ENCODE peak calls at places on chromosomes 5 and 9, in four cellular contexts. One of them, this sample, is unnamed.

GRCh38 chr5:17154211-17154996 is 63.0 kb upstream of the BASP1 start:
- DNase-seq in T1000: no peak
- DNase-seq in cardiac muscle cell: peak; percentile 37
- DNase-seq in activated CD8-positive, alpha-beta memory T cell treated with anti-CD3 and anti-CD28 coated beads for 48 hours: no peak
- DNase-seq in this sample: no peak

GRCh38 chr5:137231535-137231934 is 267.6 kb downstream of the SPOCK1 start:
- DNase-seq in T1000: no peak
- DNase-seq in cardiac muscle cell: peak; percentile 16
- DNase-seq in activated CD8-positive, alpha-beta memory T cell treated with anti-CD3 and anti-CD28 coated beads for 48 hours: no peak
- DNase-seq in this sample: peak; percentile 3

GRCh38 chr5:149445739-149446369 is 66.8 kb upstream of the IL17B start:
- DNase-seq in T1000: peak; percentile 45
- DNase-seq in cardiac muscle cell: peak; percentile 96
- DNase-seq in activated CD8-positive, alpha-beta memory T cell treated with anti-CD3 and anti-CD28 coated beads for 48 hours: no peak
- DNase-seq in this sample: peak; percentile 93

GRCh38 chr9:122119166-122119521 is 26.0 kb upstream of the TTLL11 start:
- DNase-seq in T1000: no peak
- DNase-seq in cardiac muscle cell: no peak
- DNase-seq in activated CD8-positive, alpha-beta memory T cell treated with anti-CD3 and anti-CD28 coated beads for 48 hours: no peak
- DNase-seq in this sample: no peak

GRCh38 chr5:149789835-149790234 is 59.7 kb downstream of the PPARGC1B start:
- DNase-seq in T1000: no peak
- DNase-seq in cardiac muscle cell: no peak
- DNase-seq in activated CD8-positive, alpha-beta memory T cell treated with anti-CD3 and anti-CD28 coated beads for 48 hours: no peak
- DNase-seq in this sample: no peak

GRCh38 chr5:6365977-6366590 is 12.3 kb downstream of the MED10 start:
- DNase-seq in T1000: no peak
- DNase-seq in cardiac muscle cell: no peak
- DNase-seq in activated CD8-positive, alpha-beta memory T cell treated with anti-CD3 and anti-CD28 coated beads for 48 hours: no peak
- DNase-seq in this sample: no peak

GRCh38 chr9:88651682-88652633 is 117.0 kb downstream of the NXNL2 start:
- DNase-seq in T1000: peak; percentile 88
- DNase-seq in cardiac muscle cell: peak; percentile 97
- DNase-seq in activated CD8-positive, alpha-beta memory T cell treated with anti-CD3 and anti-CD28 coated beads for 48 hours: no peak
- DNase-seq in this sample: no peak

GRCh38 chr5:88881566-88881965 is 1.4 kb downstream of the MEF2C start:
- DNase-seq in T1000: no peak
- DNase-seq in cardiac muscle cell: peak; percentile 44
- DNase-seq in activated CD8-positive, alpha-beta memory T cell treated with anti-CD3 and anti-CD28 coated beads for 48 hours: no peak
- DNase-seq in this sample: peak; percentile 43

GRCh38 chr5:139768802-139769465 is 26.7 kb upstream of the PSD2 start:
- DNase-seq in T1000: no peak
- DNase-seq in cardiac muscle cell: no peak
- DNase-seq in activated CD8-positive, alpha-beta memory T cell treated with anti-CD3 and anti-CD28 coated beads for 48 hours: no peak
- DNase-seq in this sample: peak; percentile 44

GRCh38 chr9:68974431-68974830 is 39.5 kb downstream of the PRKACG start:
- DNase-seq in T1000: no peak
- DNase-seq in cardiac muscle cell: no peak
- DNase-seq in activated CD8-positive, alpha-beta memory T cell treated with anti-CD3 and anti-CD28 coated beads for 48 hours: no peak
- DNase-seq in this sample: no peak

GRCh38 chr9:104177003-104177611 is 83.0 kb downstream of the SMC2 start:
- DNase-seq in T1000: no peak
- DNase-seq in cardiac muscle cell: peak; percentile 28
- DNase-seq in activated CD8-positive, alpha-beta memory T cell treated with anti-CD3 and anti-CD28 coated beads for 48 hours: no peak
- DNase-seq in this sample: peak; percentile 1

This sample was measured in dermis microvascular lymphatic vessel endothelial cell.